ENCODE peak calls at places on chromosome 2, in nine cellular contexts. U is right lobe of liver, Z is HCT116, Q is pancreas, K is psoas muscle, W is left ventricle myocardium inferior, E is IMR-90, V is uterus, G is sigmoid colon. I is an unnamed sample. For H3K4me1, the result is how much of the 10 kb centered on the place peaks cover.

GRCh38 chr2:214481204-214481603 is 70.3 kb downstream of the VWC2L start:
- DNase-seq in Z (no peak), E (peak), K (no peak), Q (no peak), U (no peak), G (no peak), W (no peak), V (no peak), I (no peak)

GRCh38 chr2:241774419-241775222 is 2.0 kb upstream of the GAL3ST2 start:
- DNase-seq in Z (peak), G (peak), K (no peak), Q (no peak), W (no peak), E (peak), U (peak), V (no peak), I (no peak)

GRCh38 chr2:231068525-231069222 is 12.0 kb downstream of the PSMD1 start:
- DNase-seq in K (no peak), V (no peak), E (peak), Z (no peak), U (no peak), W (no peak), Q (no peak), G (no peak), I (no peak)

GRCh38 chr2:169782513-169782912 is 16.2 kb upstream of the SSB start:
- DNase-seq in Q (no peak), Z (no peak), U (no peak), V (no peak), K (no peak), G (no peak), E (no peak), W (no peak), I (no peak)

GRCh38 chr2:55952415-55952814 is 28.8 kb upstream of the EFEMP1 start:
- DNase-seq in Z (no peak), V (no peak), K (no peak), W (no peak), Q (no peak), E (no peak), G (no peak), U (no peak), I (no peak)

GRCh38 chr2:200306969-200307811 is 697 bp downstream of the SPATS2L start:
- DNase-seq in Z (no peak), U (peak), W (peak), K (peak), V (peak), G (peak), E (no peak), Q (peak), I (peak)

GRCh38 chr2:236366406-236366805 is 102.2 kb upstream of the ASB18 start:
- DNase-seq in K (no peak), V (no peak), W (no peak), U (no peak), E (no peak), Z (no peak), Q (no peak), G (no peak), I (no peak)

GRCh38 chr2:156341482-156342251 is 9.1 kb upstream of the NR4A2 start:
- DNase-seq in E (peak), W (peak), U (peak), K (peak), Q (peak), V (peak), G (peak), Z (peak), I (peak)

GRCh38 chr2:235710933-235711332 is 217.1 kb downstream of the AGAP1 start:
- DNase-seq in G (peak), E (no peak), U (no peak), Z (no peak), V (no peak), Q (no peak), K (no peak), W (no peak), I (no peak)

GRCh38 chr2:43086451-43087221 is 139.8 kb downstream of the ZFP36L2 start:
- DNase-seq in K (peak), W (peak), V (peak), U (no peak), G (peak), Q (no peak), Z (peak), E (peak), I (peak)

GRCh38 chr2:189641047-189641446 is 20.2 kb upstream of the ASNSD1 start:
- DNase-seq in K (no peak), E (no peak), V (no peak), Q (no peak), U (no peak), G (no peak), Z (no peak), W (no peak), I (no peak)

GRCh38 chr2:140650825-140651224 is 1480.0 kb downstream of the LRP1B start:
- DNase-seq in W (no peak), Z (no peak), E (peak), G (no peak), K (no peak), U (no peak), Q (no peak), V (no peak), I (peak)

GRCh38 chr2:177474904-177475474 is 82.4 kb downstream of the AGPS start:
- DNase-seq in Q (no peak), K (no peak), Z (peak), E (peak), V (no peak), G (no peak), U (no peak), W (no peak), I (peak)

GRCh38 chr2:33417093-33417492 is 59.4 kb upstream of the RASGRP3 start:
- DNase-seq in Z (no peak), W (no peak), K (no peak), E (no peak), U (no peak), G (no peak), Q (no peak), V (no peak), I (no peak)

DNA sequence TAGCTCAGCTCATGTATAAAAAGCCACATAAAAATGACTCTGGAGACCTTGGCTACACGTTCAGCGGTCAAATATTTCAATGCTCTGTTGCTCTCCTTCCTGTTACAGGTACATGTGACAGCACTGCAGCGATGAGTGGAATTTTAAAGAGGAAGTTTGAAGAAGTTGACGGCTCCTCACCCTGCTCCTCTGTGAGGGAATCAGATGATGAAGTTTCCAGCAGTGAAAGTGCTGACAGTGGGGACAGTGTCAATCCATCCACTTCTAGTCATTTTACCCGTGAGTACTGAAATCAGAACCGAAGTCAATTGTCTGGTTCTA is 125.4 kb downstream of the CSRNP3 start:
- DNase-seq in Z (no peak), V (no peak), Q (no peak), U (no peak), G (no peak), W (no peak), E (no peak), K (no peak), I (no peak)
- H3K4me1 ChIP-seq in Z (under half), V (under half), Q (under half), U (under half), G (under half), W (under half), E (under half), K (under half), I (under half)

DNA sequence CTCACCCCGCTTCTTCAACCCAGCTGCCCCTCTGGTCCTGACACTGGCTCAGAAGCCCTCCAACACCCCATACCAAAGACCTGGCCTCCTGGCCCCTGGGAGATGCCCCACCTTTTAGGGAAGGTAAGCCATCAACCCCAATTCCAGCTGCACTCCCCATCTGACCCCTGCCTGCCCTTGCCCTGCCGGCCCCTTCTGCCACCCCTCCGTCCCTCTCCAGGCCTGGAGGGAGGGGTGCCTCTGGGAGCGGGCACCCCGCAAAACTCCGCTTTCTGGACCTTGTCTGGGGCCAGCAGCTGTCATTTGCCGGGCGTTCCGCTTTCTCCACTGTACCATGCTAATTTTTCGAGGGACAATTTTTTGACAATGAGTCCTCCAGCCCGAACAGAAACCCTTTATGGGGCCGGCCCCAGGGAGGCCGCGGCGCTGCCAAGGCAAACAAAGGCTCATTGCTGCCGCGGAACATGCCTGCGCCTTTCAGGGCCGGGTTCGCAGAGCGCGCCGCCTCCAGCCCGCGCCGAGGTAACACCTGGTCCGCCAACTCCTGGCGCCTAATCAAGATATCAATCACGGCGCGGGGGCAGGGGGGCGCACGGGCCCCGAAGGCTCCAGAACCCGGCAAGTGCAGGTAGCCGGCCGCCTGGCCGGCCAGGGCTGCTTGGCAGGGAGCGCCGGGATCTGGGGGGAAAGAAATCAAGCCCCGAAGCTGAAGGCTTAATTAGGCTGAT is 96.0 kb downstream of the INHBB start:
- DNase-seq in G (peak), U (peak), Z (no peak), Q (peak), V (no peak), K (no peak), E (peak), W (peak), I (peak)
- TF ChIP-seq CTCF in G (no peak), U (no peak), Z (no peak), Q (no peak), V (no peak), K (no peak), E (no peak), W (no peak), I (peak)

GRCh38 chr2:9897331-9897737 is 54.1 kb downstream of the TAF1B start:
- DNase-seq in E (peak), W (peak), Z (peak), V (peak), Q (no peak), U (no peak), G (peak), K (peak), I (peak)
- H3K27ac ChIP-seq in E (peak), W (no peak), Z (no peak), V (peak), Q (no peak), U (no peak), G (peak), K (peak), I (peak)

GRCh38 chr2:46989491-46990230 is 74.1 kb upstream of the MCFD2 start:
- DNase-seq in V (no peak), E (no peak), Z (no peak), Q (peak), W (no peak), G (no peak), U (no peak), K (no peak), I (no peak)
- H3K4me1 ChIP-seq in V (under half), E (under half), Z (under half), Q (under half), W (half or more), G (under half), U (under half), K (under half), I (under half)

GRCh38 chr2:210370562-210370961 is 55.6 kb upstream of the MYL1 start:
- DNase-seq in U (no peak), K (no peak), W (no peak), E (no peak), Q (no peak), V (no peak), Z (no peak), G (no peak), I (no peak)

GRCh38 chr2:210363876-210364275 is 48.9 kb upstream of the MYL1 start:
- DNase-seq in E (no peak), Z (no peak), V (no peak), W (no peak), G (no peak), Q (no peak), U (no peak), K (no peak), I (no peak)

GRCh38 chr2:210363261-210363660 is 48.3 kb upstream of the MYL1 start:
- DNase-seq in V (no peak), E (no peak), W (no peak), G (no peak), U (no peak), Z (no peak), Q (no peak), K (no peak), I (peak)

GRCh38 chr2:210366675-210367080 is 51.7 kb upstream of the MYL1 start:
- DNase-seq in Q (no peak), V (no peak), K (no peak), W (no peak), G (no peak), E (no peak), Z (no peak), U (no peak), I (no peak)
- TF ChIP-seq CTCF in Q (no peak), V (no peak), K (no peak), W (no peak), G (no peak), E (no peak), Z (no peak), U (no peak), I (no peak)

GRCh38 chr2:232230557-232230956 is 148.0 kb upstream of the ALPP start:
- DNase-seq in G (no peak), U (no peak), W (no peak), Z (peak), E (peak), K (no peak), Q (no peak), V (no peak), I (no peak)
- H3K27ac ChIP-seq in G (no peak), U (no peak), W (no peak), Z (no peak), E (no peak), K (no peak), Q (no peak), V (no peak), I (no peak)

I was measured in foreskin keratinocyte.